ENCODE peak calls at places on chromosome 15, in five cellular contexts. V is foreskin melanocyte; X is ELF-1; S is bronchial epithelial cell; A is activated T-cell treated with anti-CD3 and anti-CD28 coated beads, Interleukin-2, amount 50 U/mL, for 24 hours. Q is an unnamed sample.

GRCh38 chr15:31440754-31441298 is 114.2 kb downstream of the KLF13 start:
- DNase-seq in V (no peak), X (no peak), S (no peak), A (peak; percentile 75), Q (no peak)

GRCh38 chr15:53193149-53193548 is 403.0 kb upstream of the ONECUT1 start:
- DNase-seq in V (peak; percentile 28), X (no peak), S (peak; percentile 19), A (no peak), Q (peak; percentile 11)

GRCh38 chr15:99432271-99433025 is 133.3 kb upstream of the MEF2A start:
- DNase-seq in V (no peak), X (no peak), S (no peak), A (peak; percentile 38), Q (no peak)

GRCh38 chr15:99614749-99615288 is 49.0 kb downstream of the MEF2A start:
- DNase-seq in V (no peak), X (no peak), S (no peak), A (no peak), Q (no peak)

GRCh38 chr15:70435369-70435768 is 328.0 kb downstream of the UACA start:
- DNase-seq in V (no peak), X (peak; percentile 49), S (no peak), A (peak; percentile 30), Q (no peak)

GRCh38 chr15:56040081-56041035 is 46.9 kb upstream of the NEDD4 start:
- DNase-seq in V (no peak), X (peak; percentile 36), S (peak; percentile 99), A (no peak), Q (peak; percentile 97)

GRCh38 chr15:70569139-70569717 is 194.1 kb downstream of the UACA start:
- DNase-seq in V (peak; percentile 56), X (no peak), S (peak; percentile 34), A (no peak), Q (no peak)

GRCh38 chr15:89936793-89937265 is 24.1 kb upstream of the ARPIN start:
- DNase-seq in V (no peak), X (no peak), S (no peak), A (no peak), Q (no peak)

GRCh38 chr15:73550190-73550589 is 83.0 kb downstream of the NPTN start:
- DNase-seq in V (no peak), X (no peak), S (no peak), A (no peak), Q (no peak)

GRCh38 chr15:25805006-25805405 is 58.1 kb downstream of the ATP10A start:
- DNase-seq in V (no peak), X (no peak), S (no peak), A (no peak), Q (no peak)

GRCh38 chr15:28114721-28115622 is 15.9 kb upstream of the OCA2 start:
- DNase-seq in V (no peak), X (no peak), S (no peak), A (no peak), Q (no peak)

GRCh38 chr15:84633311-84634227 is 20.5 kb downstream of the WDR73 start:
- DNase-seq in V (peak; percentile 43), X (peak; percentile 76), S (peak; percentile 58), A (peak; percentile 83), Q (peak; percentile 70)

GRCh38 chr15:50108446-50108845 is 10.6 kb downstream of the ATP8B4 start:
- DNase-seq in V (no peak), X (no peak), S (no peak), A (no peak), Q (no peak)

GRCh38 chr15:67547836-67548531 is 5.5 kb downstream of the MAP2K5 start:
- DNase-seq in V (no peak), X (no peak), S (peak; percentile 43), A (no peak), Q (no peak)

GRCh38 chr15:83282859-83283812 is 1.3 kb downstream of the BNC1 start:
- DNase-seq in V (no peak), X (peak; percentile 62), S (no peak), A (no peak), Q (peak; percentile 59)

Q was measured in foreskin keratinocyte.